ENCODE peak calls at places on chromosomes 3 and 15, in six cellular contexts. U, N, Y, X, F and I are unnamed samples.

GRCh38 chr3:161273589-161274218 is 52.6 kb downstream of the NMD3 start:
- DNase-seq in U (no peak), N (no peak), Y (peak; percentile 26), X (peak; percentile 48), F (no peak), I (peak; percentile 73)

GRCh38 chr3:130626021-130626420 is 109.0 kb downstream of the COL6A6 start:
- DNase-seq in U (no peak), N (no peak), Y (peak; percentile 18), X (no peak), F (no peak), I (no peak)

GRCh38 chr15:84099181-84099580 is 136.4 kb upstream of the GOLGA6L4 start:
- DNase-seq in U (no peak), N (no peak), Y (peak; percentile 33), X (no peak), F (peak; percentile 19), I (no peak)

GRCh38 chr15:90592144-90592887 is 62.6 kb downstream of the CRTC3 start:
- DNase-seq in U (no peak), N (no peak), Y (peak; percentile 57), X (no peak), F (no peak), I (no peak)

GRCh38 chr3:111619833-111620232 is 24.7 kb upstream of the ZBED2 start:
- DNase-seq in U (no peak), N (no peak), Y (peak; percentile 23), X (peak; percentile 75), F (no peak), I (peak; percentile 22)

GRCh38 chr3:178085817-178086123 is 450.5 kb upstream of the KCNMB2 start:
- DNase-seq in U (no peak), N (no peak), Y (no peak), X (no peak), F (no peak), I (no peak)

GRCh38 chr3:137012097-137012501 is 54.3 kb downstream of the IL20RB start:
- DNase-seq in U (no peak), N (no peak), Y (peak; percentile 18), X (peak; percentile 34), F (no peak), I (no peak)

GRCh38 chr3:149247025-149247710 is 25.5 kb upstream of the CP start:
- DNase-seq in U (no peak), N (no peak), Y (no peak), X (no peak), F (no peak), I (no peak)